ENCODE peak calls at places on chromosomes 16 and 17, in seven cellular contexts. L, S, O, B, J, C and E are unnamed samples. For H3K4me1, the result is how much of the 10 kb centered on the place peaks cover.

GRCh38 chr17:16491703-16492612 is at the start of gene LRRC75A:
- DNase-seq in B (peak), L (peak), J (peak), O (peak), C (peak), S (no peak), E (peak)

GRCh38 chr16:56226187-56226586 is 34.9 kb downstream of the GNAO1 start:
- DNase-seq in C (no peak), B (no peak), J (no peak), L (no peak), O (no peak), S (no peak), E (no peak)

GRCh38 chr16:80563066-80563465 is 22.3 kb downstream of the DYNLRB2 start:
- DNase-seq in O (no peak), B (no peak), C (no peak), J (no peak), S (no peak), L (no peak), E (no peak)

GRCh38 chr17:63545302-63545928 is 4.9 kb upstream of the DCAF7 start:
- DNase-seq in S (no peak), L (no peak), O (no peak), J (no peak), B (no peak), C (no peak), E (no peak)

GRCh38 chr16:3861808-3862451 is 18.6 kb downstream of the CREBBP start:
- DNase-seq in O (no peak), C (no peak), L (no peak), S (no peak), J (no peak), B (peak), E (peak)

GRCh38 chr16:74601131-74601871 is 5.6 kb downstream of the GLG1 start:
- DNase-seq in L (peak), C (no peak), J (no peak), O (peak), S (no peak), B (no peak), E (no peak)

GRCh38 chr17:76474238-76474637 is 6.8 kb downstream of the AANAT start:
- DNase-seq in O (no peak), J (no peak), L (no peak), C (peak), B (no peak), S (no peak), E (no peak)

GRCh38 chr16:72244853-72245252 is 72.9 kb upstream of the PMFBP1 start:
- DNase-seq in B (no peak), O (no peak), S (no peak), C (no peak), J (no peak), L (no peak), E (no peak)

GRCh38 chr16:80084614-80085013 is 456.2 kb upstream of the DYNLRB2 start:
- DNase-seq in B (no peak), C (no peak), J (peak), O (no peak), S (no peak), L (no peak), E (peak)

GRCh38 chr17:32783602-32784001 is 93.3 kb downstream of the MYO1D start:
- DNase-seq in B (no peak), S (no peak), O (no peak), L (peak), C (no peak), J (no peak), E (no peak)

DNA sequence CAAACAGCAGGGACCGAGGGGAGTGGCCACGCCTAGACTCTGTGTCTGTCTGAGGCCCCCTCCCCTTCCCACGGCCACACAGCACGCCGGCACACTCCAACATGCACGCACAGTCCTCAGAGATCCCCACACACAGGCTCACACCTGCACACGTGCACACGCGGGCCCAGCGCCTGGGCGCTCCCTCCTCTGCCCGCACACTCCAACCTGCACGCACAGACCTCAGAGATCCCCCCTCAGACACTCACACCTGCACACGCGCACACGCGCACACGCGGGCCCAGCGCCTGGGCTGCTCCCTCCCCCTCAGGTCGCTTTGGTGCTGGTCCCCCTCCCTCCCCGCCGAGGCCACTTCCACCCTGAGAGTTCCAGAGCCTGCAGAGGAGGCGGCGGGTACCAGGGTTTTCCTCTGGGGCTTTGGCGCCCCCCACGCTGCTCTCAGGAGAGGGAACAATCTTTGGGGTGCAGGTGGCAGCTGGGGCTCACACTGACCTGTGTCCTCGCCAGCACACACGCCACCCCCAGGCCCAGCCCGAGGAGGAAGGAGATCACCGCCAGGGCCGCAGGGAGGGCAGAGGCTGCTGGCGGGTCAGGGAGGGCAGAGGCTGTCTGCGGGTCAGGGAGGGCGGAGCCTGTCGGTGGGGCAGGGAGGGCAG is 1.6 kb downstream of the CD7 start:
- DNase-seq in S (no peak), B (peak), L (peak), O (peak), C (peak), J (no peak), E (no peak)
- H3K4me3 ChIP-seq in S (peak), B (no peak), L (peak), O (peak), C (no peak), J (peak), E (no peak)

GRCh38 chr17:67573987-67574657 is 143.6 kb upstream of the NOL11 start:
- DNase-seq in S (no peak), J (no peak), O (no peak), B (no peak), L (no peak), C (no peak), E (no peak)

GRCh38 chr17:67570797-67571196 is 146.9 kb upstream of the NOL11 start:
- DNase-seq in J (no peak), L (no peak), B (no peak), O (no peak), S (no peak), C (no peak), E (no peak)

GRCh38 chr17:67569873-67570272 is 147.9 kb upstream of the NOL11 start:
- DNase-seq in O (no peak), S (no peak), J (no peak), B (no peak), L (no peak), C (no peak), E (no peak)

GRCh38 chr17:67568961-67569360 is 148.8 kb upstream of the NOL11 start:
- DNase-seq in S (no peak), B (no peak), J (no peak), C (no peak), L (no peak), O (no peak), E (no peak)

DNA sequence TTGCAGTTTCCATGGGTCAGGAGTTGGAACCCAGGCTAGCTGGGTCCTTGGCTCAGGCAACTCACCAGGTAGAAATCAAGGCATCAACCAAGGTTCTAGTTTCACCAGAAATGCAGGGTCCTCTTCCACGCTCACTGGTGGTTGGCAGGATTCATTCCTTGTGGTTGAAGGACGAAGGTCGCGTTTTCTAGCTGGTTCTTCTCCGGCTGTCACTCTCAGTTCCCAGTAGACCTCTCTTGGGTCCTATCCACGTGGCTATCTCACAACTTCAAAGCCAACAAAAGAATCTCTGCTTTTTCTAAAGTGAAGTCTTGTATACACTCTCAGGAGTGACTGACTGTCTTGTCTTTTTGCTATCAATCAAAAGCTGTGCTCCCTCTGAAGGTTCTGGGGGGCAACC is 146.3 kb upstream of the NOL11 start:
- DNase-seq in C (no peak), O (no peak), B (no peak), J (no peak), S (no peak), L (no peak), E (no peak)
- H3K4me1 ChIP-seq in C (under half), O (under half), B (under half), J (under half), S (under half), L (under half), E (under half)

DNA sequence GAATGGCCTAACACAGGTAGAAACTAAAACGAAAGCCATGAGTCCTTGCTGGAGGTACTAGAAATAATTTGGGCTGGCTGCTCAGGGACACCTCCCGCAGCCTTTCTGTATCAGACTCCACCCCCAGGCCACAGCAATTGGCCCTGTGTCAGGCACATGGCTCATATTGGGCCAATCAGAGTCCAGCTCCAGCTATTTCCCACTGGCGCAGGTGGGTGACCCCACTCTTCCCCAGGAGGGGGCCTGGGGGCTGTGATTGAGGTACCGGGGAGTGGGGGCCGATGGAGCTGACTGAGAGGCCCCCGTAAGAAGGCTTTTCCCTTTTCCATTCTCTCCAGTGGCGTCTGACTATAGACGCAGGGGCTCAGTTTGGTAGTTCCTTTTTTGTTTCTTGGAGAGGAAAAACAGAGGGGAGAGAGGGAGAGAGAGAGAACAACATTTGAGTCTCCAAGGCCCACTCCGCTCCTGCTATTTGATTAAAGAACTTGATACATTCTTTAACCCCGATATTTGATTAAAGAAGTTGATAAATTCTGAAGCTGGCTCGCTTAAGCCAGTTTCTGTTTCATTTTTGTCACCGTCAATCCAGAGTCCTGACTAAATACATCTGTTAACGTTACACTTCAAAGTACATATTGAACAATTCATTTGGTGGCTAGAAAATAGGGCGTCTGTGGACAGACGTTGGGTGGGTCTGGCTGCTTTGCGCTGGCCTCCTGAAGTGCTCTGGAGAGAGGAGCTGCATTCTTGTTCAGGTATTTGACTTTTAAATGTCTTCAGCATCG is 26.3 kb downstream of the FOXL1 start:
- DNase-seq in L (peak), C (no peak), J (no peak), B (no peak), O (peak), S (no peak), E (no peak)
- H3K4me3 ChIP-seq in L (peak), C (no peak), J (peak), B (no peak), O (peak), S (peak), E (no peak)

GRCh38 chr17:34234616-34235015 is 20.5 kb upstream of the CCL2 start:
- DNase-seq in O (no peak), J (no peak), C (no peak), L (no peak), S (no peak), B (no peak), E (no peak)
- H3K4me1 ChIP-seq in O (under half), J (under half), C (under half), L (under half), S (under half), B (under half), E (under half)